ENCODE peak calls at places on chromosomes 11 and 22, in eight cellular contexts. L is HepG2, R is A549, O is K562, V is H1, Q is HCT116, Z is endothelial cell of umbilical vein, F is GM12878. B is an unnamed sample.

GRCh38 chr11:32034680-32035079 is 56.2 kb upstream of the RCN1 start:
- DNase-seq in L (no peak), R (no peak), O (no peak), V (no peak), Q (no peak), Z (no peak), F (no peak), B (no peak)

GRCh38 chr11:46723359-46723680 is 4.3 kb downstream of the F2 start:
- DNase-seq in L (no peak), R (no peak), O (no peak), V (no peak), Q (no peak), Z (no peak), F (no peak), B (no peak)

GRCh38 chr11:64661146-64661545 is 61.9 kb downstream of the NRXN2 start:
- DNase-seq in L (no peak), R (no peak), O (no peak), V (no peak), Q (no peak), Z (no peak), F (no peak), B (peak)

GRCh38 chr11:124752471-124753100 is 531 bp upstream of the VSIG2 start:
- DNase-seq in L (no peak), R (no peak), O (no peak), V (no peak), Q (no peak), Z (no peak), F (no peak), B (no peak)

GRCh38 chr22:42434283-42434682 is 2.1 kb upstream of the NFAM1 start:
- DNase-seq in L (no peak), R (no peak), O (no peak), V (no peak), Q (no peak), Z (no peak), F (no peak), B (no peak)

GRCh38 chr11:112062923-112063322 is 10.9 kb downstream of the PIH1D2 start:
- DNase-seq in L (no peak), R (no peak), O (no peak), V (no peak), Q (no peak), Z (no peak), F (no peak), B (no peak)

GRCh38 chr22:46047226-46047625 is 70.3 kb upstream of the WNT7B start:
- DNase-seq in L (no peak), R (no peak), O (no peak), V (no peak), Q (no peak), Z (no peak), F (no peak), B (no peak)

GRCh38 chr11:35823742-35824298 is 120.0 kb upstream of the LDLRAD3 start:
- DNase-seq in L (no peak), R (no peak), O (no peak), V (no peak), Q (no peak), Z (no peak), F (no peak), B (no peak)

GRCh38 chr11:640021-640706 is 3.1 kb downstream of the DRD4 start:
- DNase-seq in L (no peak), R (no peak), O (no peak), V (no peak), Q (no peak), Z (no peak), F (no peak), B (no peak)

DNA sequence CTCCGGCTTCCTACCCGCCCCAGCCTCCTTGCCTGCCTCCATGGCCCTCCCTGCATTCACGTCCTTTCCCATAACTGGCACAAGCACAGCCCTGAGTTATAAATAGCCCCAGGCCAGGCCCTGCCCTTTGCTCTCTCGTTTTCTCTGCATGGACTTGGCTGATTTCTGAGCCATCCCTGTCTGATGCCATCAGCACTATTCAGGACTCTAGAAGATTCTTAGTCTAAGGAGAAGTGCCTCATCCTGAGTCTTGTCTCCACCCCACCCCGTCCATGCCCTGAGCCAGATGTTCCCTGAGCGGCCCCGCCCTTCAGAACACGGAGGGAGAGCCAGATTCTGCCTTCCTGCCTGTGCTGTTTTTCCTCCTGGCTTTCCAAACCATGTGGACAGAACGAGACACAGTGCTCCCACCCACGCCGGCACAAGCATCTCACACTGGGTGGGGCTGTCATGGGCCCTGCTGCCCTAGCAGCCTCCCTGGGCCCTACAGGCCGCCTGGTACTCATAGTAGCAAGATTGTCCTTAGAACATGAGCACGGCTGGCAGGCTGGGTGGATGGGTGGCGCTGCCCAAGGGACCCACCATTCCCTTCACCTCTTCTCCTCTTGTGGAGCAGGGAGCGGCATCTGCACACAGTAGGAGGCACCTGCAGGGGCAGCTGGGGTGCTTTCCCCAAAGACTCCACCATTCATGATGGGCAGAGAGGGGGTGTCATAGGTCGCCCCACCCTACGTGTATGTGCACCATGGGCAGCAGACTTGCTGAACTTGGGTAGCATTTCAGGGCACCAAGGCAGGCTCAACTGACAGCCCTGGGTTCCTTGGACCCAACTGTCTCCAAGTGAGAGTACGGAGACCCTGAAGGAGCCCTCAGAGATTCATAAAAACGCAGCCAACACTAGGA is 76.9 kb downstream of the BCR start:
- DNase-seq in L (no peak), R (no peak), O (no peak), V (no peak), Q (no peak), Z (no peak), F (no peak), B (no peak)
- TF ChIP-seq MAX in L (no peak), R (no peak), O (no peak), V (no peak), Q (no peak), Z (no peak), F (no peak), B (no peak)

DNA sequence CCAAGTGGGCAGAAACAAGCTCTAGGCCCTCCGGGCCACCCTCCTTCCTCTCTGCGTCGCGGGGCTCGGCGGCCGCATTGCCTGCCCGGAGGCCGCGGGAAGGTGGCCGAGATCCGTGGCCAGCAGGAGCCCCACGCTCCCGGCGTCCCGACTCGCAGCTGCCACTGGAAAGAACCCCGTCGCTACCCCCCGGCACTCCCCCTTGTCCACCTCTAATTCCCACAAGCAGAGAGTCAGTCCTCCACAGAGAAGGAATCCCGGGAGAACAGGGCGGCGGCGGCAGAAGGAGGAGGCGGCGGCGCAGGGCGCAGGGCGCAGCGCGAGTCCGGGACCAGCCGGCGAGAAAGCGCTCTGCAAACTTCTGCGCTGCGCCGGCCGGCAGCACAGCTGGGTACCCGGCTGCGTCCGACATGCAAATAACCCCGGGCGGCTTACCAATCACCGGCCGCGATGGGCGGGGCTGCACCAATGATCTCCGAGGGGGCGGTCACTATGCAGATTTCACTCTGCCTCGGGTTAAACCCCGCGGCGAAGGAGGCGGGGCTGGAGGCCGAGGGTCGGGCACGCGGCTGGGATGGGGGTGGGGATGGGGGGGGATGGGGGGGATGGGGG is at the start of gene ABTB2:
- DNase-seq in L (peak), R (peak), O (peak), V (peak), Q (peak), Z (peak), F (peak), B (peak)
- TF ChIP-seq POLR2A in L (peak), R (peak), O (no peak), V (peak), Q (peak), Z (peak), F (peak), B (peak)

GRCh38 chr11:72333657-72334056 is 89.7 kb upstream of the PHOX2A start:
- DNase-seq in L (no peak), R (no peak), O (peak), V (peak), Q (no peak), Z (no peak), F (no peak), B (peak)
- TF ChIP-seq CTCF in L (peak), R (no peak), O (peak), V (peak), Q (no peak), Z (no peak), F (no peak), B (peak)

GRCh38 chr22:19287076-19287724 is 4.3 kb downstream of the CLTCL1 start:
- DNase-seq in L (no peak), R (no peak), O (no peak), V (no peak), Q (no peak), Z (no peak), F (no peak), B (no peak)
- TF ChIP-seq MAX in L (no peak), R (no peak), O (no peak), V (peak), Q (no peak), Z (no peak), F (no peak), B (no peak)

GRCh38 chr11:10287140-10287539 is 6.9 kb downstream of the SBF2 start:
- DNase-seq in L (no peak), R (no peak), O (no peak), V (no peak), Q (no peak), Z (no peak), F (no peak), B (no peak)

GRCh38 chr11:10287766-10288165 is 6.3 kb downstream of the SBF2 start:
- DNase-seq in L (no peak), R (no peak), O (no peak), V (no peak), Q (no peak), Z (no peak), F (no peak), B (no peak)

GRCh38 chr11:10288316-10288715 is 5.7 kb downstream of the SBF2 start:
- DNase-seq in L (no peak), R (no peak), O (no peak), V (no peak), Q (no peak), Z (no peak), F (no peak), B (no peak)

GRCh38 chr11:10282121-10282520 is 11.9 kb downstream of the SBF2 start:
- DNase-seq in L (peak), R (no peak), O (no peak), V (no peak), Q (no peak), Z (no peak), F (no peak), B (no peak)

DNA sequence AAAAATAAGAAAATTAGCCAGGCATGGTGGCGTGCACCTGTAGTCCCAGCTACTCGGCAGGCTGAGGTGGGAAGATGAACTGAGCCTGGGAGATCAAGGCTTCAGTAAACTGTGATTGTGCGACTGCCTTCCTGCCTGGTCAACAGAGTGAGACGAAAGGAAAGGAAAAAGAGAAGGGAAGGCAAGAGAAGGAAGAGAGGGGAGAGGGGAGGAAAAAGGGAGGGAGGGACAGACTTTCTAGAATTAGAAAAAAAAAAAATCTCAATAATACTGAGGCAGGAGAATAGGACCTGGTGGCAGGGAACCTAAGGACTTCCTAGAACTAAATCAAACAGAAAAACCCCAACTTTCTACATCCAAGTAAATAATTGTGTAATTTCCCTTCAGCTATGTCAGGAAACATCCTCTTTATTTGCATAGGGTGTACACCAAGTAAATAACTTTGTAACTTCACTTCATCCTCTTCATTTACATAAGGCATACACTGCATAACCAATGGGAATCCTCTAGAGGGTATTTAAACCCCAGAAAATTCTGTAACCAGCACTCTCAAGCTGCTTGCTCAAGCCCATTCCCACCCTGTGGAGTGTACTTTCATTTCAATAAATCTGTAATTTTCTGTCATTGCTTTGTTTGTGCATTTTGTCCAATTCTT is 8.7 kb downstream of the SBF2 start:
- DNase-seq in L (peak), R (no peak), O (no peak), V (no peak), Q (no peak), Z (no peak), F (no peak), B (no peak)
- TF ChIP-seq POLR2A in L (peak), R (no peak), O (no peak), V (no peak), Q (no peak), Z (no peak), F (no peak), B (no peak)

DNA sequence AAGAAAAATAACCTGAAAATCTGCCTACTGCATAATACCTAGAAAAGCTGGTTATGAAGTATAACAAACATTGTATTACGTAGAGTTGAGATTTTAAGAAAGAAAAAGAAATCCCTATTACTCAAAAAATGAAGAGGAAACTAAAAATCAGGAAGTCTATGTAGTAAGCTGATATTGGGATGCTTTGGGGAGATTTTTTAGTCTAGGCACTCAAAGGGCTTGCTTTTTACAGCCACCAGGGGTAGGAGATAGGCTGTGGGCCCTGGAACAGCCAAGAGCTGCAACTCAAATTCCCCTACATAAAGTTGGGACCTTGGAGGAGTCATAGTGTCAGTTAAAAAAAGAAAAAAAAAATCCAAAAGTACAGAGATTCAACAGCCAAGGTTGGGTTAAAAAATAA is 90.4 kb downstream of the RELT start:
- DNase-seq in L (no peak), R (no peak), O (no peak), V (no peak), Q (no peak), Z (no peak), F (no peak), B (no peak)
- TF ChIP-seq CTCF in L (no peak), R (no peak), O (no peak), V (peak), Q (peak), Z (no peak), F (no peak), B (no peak)

GRCh38 chr22:38570841-38571364 is 920 bp upstream of the DMC1 start:
- DNase-seq in L (no peak), R (peak), O (peak), V (no peak), Q (peak), Z (no peak), F (no peak), B (peak)
- TF ChIP-seq MAX in L (no peak), R (peak), O (no peak), V (peak), Q (peak), Z (no peak), F (no peak), B (no peak)

GRCh38 chr11:67468509-67468834 is 579 bp downstream of the TMEM134 start:
- DNase-seq in L (no peak), R (no peak), O (no peak), V (no peak), Q (no peak), Z (no peak), F (no peak), B (no peak)

GRCh38 chr11:67466367-67466766 is 2.7 kb downstream of the TMEM134 start:
- DNase-seq in L (no peak), R (no peak), O (no peak), V (no peak), Q (no peak), Z (no peak), F (no peak), B (no peak)

GRCh38 chr11:67468835-67469811 is at the start of gene TMEM134:
- DNase-seq in L (peak), R (peak), O (peak), V (peak), Q (peak), Z (peak), F (peak), B (peak)

GRCh38 chr11:67466962-67467771 is 1.9 kb downstream of the TMEM134 start:
- DNase-seq in L (no peak), R (no peak), O (no peak), V (no peak), Q (no peak), Z (no peak), F (no peak), B (no peak)

GRCh38 chr11:67468056-67468455 is 995 bp downstream of the TMEM134 start:
- DNase-seq in L (no peak), R (no peak), O (no peak), V (no peak), Q (no peak), Z (no peak), F (no peak), B (no peak)
- TF ChIP-seq POLR2A in L (no peak), R (no peak), O (no peak), V (no peak), Q (no peak), Z (no peak), F (no peak), B (no peak)

GRCh38 chr11:45252134-45252856 is 33.8 kb downstream of the SYT13 start:
- DNase-seq in L (peak), R (peak), O (peak), V (peak), Q (peak), Z (peak), F (no peak), B (peak)
- TF ChIP-seq CTCF in L (peak), R (peak), O (peak), V (peak), Q (peak), Z (peak), F (peak), B (peak)

GRCh38 chr11:2988996-2989395 is 3.1 kb downstream of the NAP1L4 start:
- DNase-seq in L (no peak), R (no peak), O (no peak), V (no peak), Q (no peak), Z (peak), F (no peak), B (no peak)
- TF ChIP-seq MAX in L (no peak), R (no peak), O (no peak), V (no peak), Q (no peak), Z (no peak), F (no peak), B (no peak)

B was measured in NB4.